ENCODE peak calls at places on chromosomes 5 and 9, in four cellular contexts. M is suprapubic skin, L is stomach, Q is prostate gland. B is an unnamed sample.

GRCh38 chr9:117403403-117403811 is 11.4 kb downstream of the ASTN2 start:
- DNase-seq in M (no peak), Q (no peak), L (no peak), B (no peak)

GRCh38 chr5:54457094-54457531 is 1.6 kb downstream of the HSPB3 start:
- DNase-seq in M (no peak), L (peak; percentile 37), Q (no peak), B (no peak)

GRCh38 chr9:5910413-5911057 is 19.8 kb downstream of the MLANA start:
- DNase-seq in L (no peak), Q (no peak), M (no peak), B (no peak)

GRCh38 chr5:19865336-19866087 is 122.5 kb downstream of the CDH18 start:
- DNase-seq in M (no peak), Q (no peak), L (no peak), B (no peak)

GRCh38 chr9:127809002-127809561 is 6.4 kb downstream of the FPGS start:
- DNase-seq in L (no peak), Q (no peak), M (no peak), B (no peak)

GRCh38 chr5:132466453-132467291 is 23.9 kb downstream of the IRF1 start:
- DNase-seq in L (peak; percentile 51), Q (no peak), M (no peak), B (no peak)

GRCh38 chr9:70694758-70695157 is 280.3 kb upstream of the KLF9 start:
- DNase-seq in Q (no peak), M (no peak), L (no peak), B (no peak)

GRCh38 chr5:168782172-168782571 is 203.0 kb upstream of the PANK3 start:
- DNase-seq in L (no peak), M (no peak), Q (no peak), B (no peak)

GRCh38 chr5:1805326-1805725 is 4.1 kb downstream of the NDUFS6 start:
- DNase-seq in M (no peak), Q (no peak), L (no peak), B (no peak)

GRCh38 chr9:34126207-34127034 is at the start of gene DCAF12:
- DNase-seq in L (peak; percentile 92), M (peak; percentile 95), Q (peak; percentile 84), B (peak; percentile 84)

GRCh38 chr5:75435101-75435500 is 76.3 kb downstream of the CERT1 start:
- DNase-seq in M (no peak), Q (no peak), L (no peak), B (no peak)

GRCh38 chr9:133684461-133685361 is 48.5 kb downstream of the DBH start:
- DNase-seq in Q (no peak), M (no peak), L (no peak), B (no peak)

GRCh38 chr9:4739587-4740372 is 1.2 kb downstream of the AK3 start:
- DNase-seq in Q (no peak), L (peak; percentile 41), M (no peak), B (no peak)

GRCh38 chr9:120916573-120916972 is 10.0 kb downstream of the TRAF1 start:
- DNase-seq in Q (peak; percentile 87), M (no peak), L (no peak), B (no peak)
- TF ChIP-seq POLR2AphosphoS5 in Q (peak; percentile 88), M (peak; percentile 88), L (peak; percentile 82), B (no peak)

GRCh38 chr9:135512904-135513303 is 8.3 kb upstream of the LCN1 start:
- DNase-seq in L (no peak), M (peak; percentile 61), Q (no peak), B (no peak)

GRCh38 chr9:135512241-135512603 is 9.0 kb upstream of the LCN1 start:
- DNase-seq in L (no peak), Q (no peak), M (peak; percentile 37), B (no peak)

GRCh38 chr9:135514342-135515082 is 6.7 kb upstream of the LCN1 start:
- DNase-seq in Q (no peak), L (peak; percentile 2), M (peak; percentile 63), B (no peak)

GRCh38 chr9:135515083-135515511 is 6.1 kb upstream of the LCN1 start:
- DNase-seq in M (peak; percentile 77), Q (no peak), L (peak; percentile 11), B (no peak)

GRCh38 chr9:135513351-135513846 is 7.8 kb upstream of the LCN1 start:
- DNase-seq in Q (no peak), L (peak; percentile 16), M (peak; percentile 67), B (no peak)
- TF ChIP-seq POLR2AphosphoS5 in Q (no peak), L (no peak), M (no peak), B (no peak)

DNA sequence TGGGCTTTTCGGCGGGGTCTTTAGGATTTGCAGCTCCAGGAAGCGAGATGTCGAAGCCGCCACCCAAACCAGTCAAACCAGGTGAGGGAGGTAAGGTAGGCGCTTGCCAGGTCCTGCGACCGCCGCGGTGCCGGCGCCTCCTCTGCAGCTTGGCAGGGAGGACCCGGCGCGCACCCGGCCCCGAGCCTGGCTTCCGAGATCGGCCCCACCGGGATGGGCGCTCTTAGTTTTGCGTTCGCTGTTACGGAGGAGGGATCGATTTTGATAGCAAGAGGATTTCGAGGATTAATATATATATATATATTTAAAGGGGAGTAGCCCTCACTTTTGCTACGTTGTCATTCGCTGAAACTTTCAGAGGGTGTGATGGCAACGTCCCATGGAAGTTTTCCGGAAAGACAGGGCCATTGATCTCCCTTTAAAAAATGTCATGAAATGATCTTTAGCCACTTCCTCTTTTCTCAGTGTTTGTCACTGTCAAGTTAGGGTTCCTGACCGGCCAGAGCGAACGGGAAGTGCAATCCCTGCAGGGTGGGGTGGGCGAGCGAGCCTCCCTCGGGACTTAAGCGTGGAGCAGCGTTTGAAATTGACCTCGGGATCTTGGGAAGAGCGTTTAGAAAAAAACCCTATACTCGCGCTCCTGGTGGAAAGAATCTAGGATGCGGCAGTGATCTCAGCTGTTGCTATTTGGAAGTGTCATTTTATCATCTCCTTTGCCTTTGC is 493 bp downstream of the OSTF1 start:
- DNase-seq in Q (peak; percentile 85), L (peak; percentile 84), M (peak; percentile 88), B (peak; percentile 20)
- TF ChIP-seq POLR2AphosphoS5 in Q (no peak), L (no peak), M (peak; percentile 24), B (no peak)

GRCh38 chr9:121671612-121672155 is 20.2 kb downstream of the DAB2IP start:
- DNase-seq in M (no peak), L (no peak), Q (no peak), B (no peak)

GRCh38 chr9:121673576-121673975 is 22.1 kb downstream of the DAB2IP start:
- DNase-seq in L (no peak), Q (no peak), M (no peak), B (no peak)

GRCh38 chr9:121672213-121672612 is 20.8 kb downstream of the DAB2IP start:
- DNase-seq in Q (no peak), L (no peak), M (no peak), B (no peak)

GRCh38 chr9:121667890-121668289 is 16.5 kb downstream of the DAB2IP start:
- DNase-seq in Q (no peak), L (no peak), M (no peak), B (no peak)

GRCh38 chr9:121670447-121670846 is 19.0 kb downstream of the DAB2IP start:
- DNase-seq in M (no peak), L (no peak), Q (no peak), B (no peak)
- TF ChIP-seq POLR2AphosphoS5 in M (no peak), L (no peak), Q (no peak), B (no peak)

GRCh38 chr9:86795861-86796497 is 151.3 kb downstream of the GAS1 start:
- DNase-seq in Q (no peak), L (no peak), M (no peak), B (no peak)
- TF ChIP-seq POLR2AphosphoS5 in Q (no peak), L (peak; percentile 1), M (peak; percentile 60), B (no peak)

B was measured in GM12892.